ENCODE peak calls at places on chromosomes 4 and X, in eight cellular contexts. J is esophagus muscularis mucosa, B is fibroblast of pulmonary artery, N is GM12878, F is small intestine, Z is fibroblast of mammary gland, H is fibroblast of lung, A is cardiac muscle cell. P is an unnamed sample.

GRCh38 chr4:5206391-5206790 is 155.1 kb downstream of the STK32B start:
- DNase-seq in J (no peak), B (peak), N (no peak), F (no peak), Z (peak), H (peak), A (peak), P (no peak)

GRCh38 chr4:126915999-126916625 is 716.6 kb upstream of the INTU start:
- DNase-seq in J (no peak), B (peak), N (no peak), F (no peak), Z (no peak), H (peak), A (peak), P (no peak)

GRCh38 chrX:41705680-41706374 is 17.1 kb downstream of the GPR34 start:
- DNase-seq in J (no peak), B (no peak), N (peak), F (no peak), Z (no peak), H (no peak), A (no peak), P (no peak)

GRCh38 chrX:19257001-19257400 is 86.7 kb upstream of the PDHA1 start:
- DNase-seq in J (no peak), B (no peak), N (no peak), F (no peak), Z (peak), H (no peak), A (no peak), P (no peak)

GRCh38 chr4:47849466-47849865 is 11.6 kb upstream of the CORIN start:
- DNase-seq in J (no peak), B (no peak), N (no peak), F (no peak), Z (no peak), H (no peak), A (no peak), P (no peak)

GRCh38 chr4:111475001-111475400 is 670.3 kb upstream of the FAM241A start:
- DNase-seq in J (no peak), B (peak), N (no peak), F (peak), Z (peak), H (peak), A (peak), P (peak)

GRCh38 chrX:104270916-104271512 is 16.3 kb upstream of the ESX1 start:
- DNase-seq in J (no peak), B (peak), N (no peak), F (peak), Z (peak), H (no peak), A (peak), P (no peak)

GRCh38 chr4:10164877-10165283 is 48.3 kb upstream of the WDR1 start:
- DNase-seq in J (no peak), B (peak), N (no peak), F (peak), Z (peak), H (peak), A (peak), P (no peak)

GRCh38 chr4:85489273-85489672 is 14.3 kb downstream of the ARHGAP24 start:
- DNase-seq in J (no peak), B (peak), N (no peak), F (peak), Z (peak), H (peak), A (peak), P (no peak)

GRCh38 chr4:126799971-126800722 is 832.6 kb upstream of the INTU start:
- DNase-seq in J (no peak), B (peak), N (no peak), F (no peak), Z (peak), H (peak), A (peak), P (no peak)

GRCh38 chr4:108972613-108973283 is 209.9 kb upstream of the ETNPPL start:
- DNase-seq in J (no peak), B (no peak), N (peak), F (no peak), Z (no peak), H (no peak), A (no peak), P (no peak)

GRCh38 chrX:6574762-6575161 is 39.8 kb upstream of the VCX3A start:
- DNase-seq in J (no peak), B (no peak), N (no peak), F (no peak), Z (no peak), H (no peak), A (no peak), P (no peak)

GRCh38 chr4:6031831-6032230 is 13.6 kb upstream of the C4orf50 start:
- DNase-seq in J (no peak), B (no peak), N (no peak), F (no peak), Z (no peak), H (no peak), A (no peak), P (no peak)

GRCh38 chrX:154013614-154014360 is 5.9 kb downstream of the IRAK1 start:
- DNase-seq in J (no peak), B (peak), N (no peak), F (no peak), Z (peak), H (no peak), A (peak), P (no peak)

DNA sequence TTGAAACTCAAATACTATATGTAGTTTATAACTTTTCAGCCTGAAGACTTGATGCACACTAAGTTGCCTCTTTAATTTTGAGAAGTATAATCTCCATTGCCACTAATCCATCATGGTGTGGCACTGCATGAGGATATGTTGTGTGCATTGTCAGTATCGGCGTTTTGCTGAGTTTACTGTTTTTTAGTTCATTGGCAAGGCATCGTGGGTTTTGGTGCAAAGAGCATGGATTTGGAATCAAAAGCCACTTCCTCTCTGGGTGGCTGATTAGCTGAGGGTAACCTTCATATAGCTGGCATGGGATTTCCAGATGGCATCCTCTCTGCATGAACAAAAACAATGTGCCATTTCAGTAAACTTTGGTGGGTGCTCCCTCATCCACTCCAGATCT is 38.7 kb downstream of the FHL1 start:
- DNase-seq in J (no peak), B (no peak), N (no peak), F (no peak), Z (no peak), H (no peak), A (no peak), P (no peak)
- H3K4me3 ChIP-seq in J (no peak), B (no peak), N (no peak), F (no peak), Z (no peak), H (no peak), A (no peak), P (no peak)

GRCh38 chr4:183314336-183314735 is 5.7 kb downstream of the CLDN22 start:
- DNase-seq in J (no peak), B (no peak), N (no peak), F (no peak), Z (no peak), H (no peak), A (no peak), P (no peak)
- H3K4me3 ChIP-seq in J (no peak), B (no peak), N (no peak), F (no peak), Z (no peak), H (no peak), A (no peak), P (no peak)

DNA sequence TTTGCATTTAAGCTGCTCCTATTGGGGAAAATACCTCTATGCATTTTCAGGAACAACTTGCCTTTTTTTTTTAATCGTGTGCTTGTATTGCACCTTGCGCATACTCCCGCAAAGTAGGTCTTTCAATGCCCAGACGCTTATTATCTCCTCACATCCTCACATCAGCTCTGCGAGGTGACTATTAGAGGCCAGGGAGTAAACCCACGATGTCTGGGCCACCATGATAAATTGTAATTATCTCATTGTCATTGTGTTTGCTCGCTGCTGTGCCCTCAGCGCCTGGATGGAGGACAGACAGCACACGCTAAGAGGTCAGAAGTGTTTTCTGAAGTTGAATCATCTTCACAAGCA is 974 bp upstream of the RELL1 start:
- DNase-seq in J (peak), B (no peak), N (no peak), F (no peak), Z (no peak), H (no peak), A (no peak), P (no peak)
- H3K4me3 ChIP-seq in J (peak), B (peak), N (peak), F (peak), Z (peak), H (peak), A (peak), P (peak)

DNA sequence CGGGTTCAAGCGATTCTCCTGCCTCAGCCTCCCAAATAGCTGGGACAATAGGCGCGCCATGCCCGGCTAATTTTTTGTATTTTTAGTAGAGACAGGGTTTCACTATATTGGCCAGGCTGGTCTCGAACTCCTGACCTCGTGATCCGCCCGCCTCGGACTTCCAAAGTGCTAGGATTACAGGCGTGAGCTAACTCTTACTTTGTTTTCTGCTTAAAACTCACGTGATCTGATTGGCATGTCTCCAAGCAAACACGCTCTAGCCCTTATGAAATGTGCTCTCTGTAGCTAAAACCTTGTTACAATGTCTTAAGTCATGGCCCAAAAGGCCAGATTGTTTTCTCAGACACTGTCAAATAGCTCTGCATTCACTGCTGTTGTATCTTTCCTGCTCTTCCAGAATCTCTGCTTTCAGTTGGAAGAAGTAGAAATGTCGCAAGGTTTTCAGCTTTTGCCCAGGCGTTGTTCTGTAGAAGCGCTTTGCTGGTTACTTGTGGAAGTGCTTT is 39.7 kb upstream of the OGT start:
- DNase-seq in J (no peak), B (peak), N (no peak), F (peak), Z (peak), H (no peak), A (peak), P (no peak)
- H3K4me3 ChIP-seq in J (peak), B (peak), N (peak), F (peak), Z (peak), H (peak), A (no peak), P (no peak)

P was measured in iPS DF 6.9.